ENCODE peak calls at places on chromosomes 2 and 18, in seven cellular contexts. One of them, this sample, is unnamed.

GRCh38 chr2:237509151-237509550 is 22.1 kb downstream of the MLPH start:
- DNase-seq in left ventricle myocardium superior: no peak
- DNase-seq in activated T-cell treated with anti-CD3 and anti-CD28 coated beads, Interleukin-2, amount 50 U/mL, for 1 hour: no peak
- DNase-seq in HTR-8/SVneo: no peak
- DNase-seq in G401: no peak
- DNase-seq in cerebellar cortex: no peak
- DNase-seq in T follicular helper cell: no peak
- DNase-seq in this sample: no peak

GRCh38 chr2:43269706-43270105 is 43.3 kb upstream of the ZFP36L2 start:
- DNase-seq in HTR-8/SVneo: no peak
- DNase-seq in T follicular helper cell: no peak
- DNase-seq in G401: peak
- DNase-seq in cerebellar cortex: peak
- DNase-seq in activated T-cell treated with anti-CD3 and anti-CD28 coated beads, Interleukin-2, amount 50 U/mL, for 1 hour: no peak
- DNase-seq in left ventricle myocardium superior: peak
- DNase-seq in this sample: no peak

GRCh38 chr2:54549912-54550518 is 93.9 kb downstream of the SPTBN1 start:
- DNase-seq in HTR-8/SVneo: no peak
- DNase-seq in activated T-cell treated with anti-CD3 and anti-CD28 coated beads, Interleukin-2, amount 50 U/mL, for 1 hour: no peak
- DNase-seq in G401: peak
- DNase-seq in cerebellar cortex: peak
- DNase-seq in T follicular helper cell: no peak
- DNase-seq in left ventricle myocardium superior: peak
- DNase-seq in this sample: no peak

GRCh38 chr2:184599875-184600227 is 1.5 kb downstream of the ZNF804A start:
- DNase-seq in activated T-cell treated with anti-CD3 and anti-CD28 coated beads, Interleukin-2, amount 50 U/mL, for 1 hour: no peak
- DNase-seq in cerebellar cortex: no peak
- DNase-seq in T follicular helper cell: no peak
- DNase-seq in G401: no peak
- DNase-seq in HTR-8/SVneo: no peak
- DNase-seq in left ventricle myocardium superior: no peak
- DNase-seq in this sample: no peak

GRCh38 chr2:48144777-48145176 is 238.5 kb upstream of the FBXO11 start:
- DNase-seq in T follicular helper cell: no peak
- DNase-seq in G401: no peak
- DNase-seq in left ventricle myocardium superior: no peak
- DNase-seq in cerebellar cortex: no peak
- DNase-seq in HTR-8/SVneo: no peak
- DNase-seq in activated T-cell treated with anti-CD3 and anti-CD28 coated beads, Interleukin-2, amount 50 U/mL, for 1 hour: no peak
- DNase-seq in this sample: peak

GRCh38 chr2:96683972-96684820 is 41.6 kb downstream of the FER1L5 start:
- DNase-seq in cerebellar cortex: no peak
- DNase-seq in T follicular helper cell: no peak
- DNase-seq in activated T-cell treated with anti-CD3 and anti-CD28 coated beads, Interleukin-2, amount 50 U/mL, for 1 hour: no peak
- DNase-seq in HTR-8/SVneo: no peak
- DNase-seq in left ventricle myocardium superior: no peak
- DNase-seq in G401: no peak
- DNase-seq in this sample: no peak

GRCh38 chr2:238591732-238592131 is 165.0 kb downstream of the ASB1 start:
- DNase-seq in T follicular helper cell: no peak
- DNase-seq in left ventricle myocardium superior: no peak
- DNase-seq in cerebellar cortex: no peak
- DNase-seq in activated T-cell treated with anti-CD3 and anti-CD28 coated beads, Interleukin-2, amount 50 U/mL, for 1 hour: no peak
- DNase-seq in G401: no peak
- DNase-seq in HTR-8/SVneo: no peak
- DNase-seq in this sample: no peak

GRCh38 chr2:3021720-3022119 is 355.9 kb downstream of the EIPR1 start:
- DNase-seq in cerebellar cortex: no peak
- DNase-seq in activated T-cell treated with anti-CD3 and anti-CD28 coated beads, Interleukin-2, amount 50 U/mL, for 1 hour: no peak
- DNase-seq in G401: no peak
- DNase-seq in T follicular helper cell: no peak
- DNase-seq in left ventricle myocardium superior: no peak
- DNase-seq in HTR-8/SVneo: no peak
- DNase-seq in this sample: no peak

GRCh38 chr2:10078704-10079191 is 1.5 kb downstream of the CYS1 start:
- DNase-seq in activated T-cell treated with anti-CD3 and anti-CD28 coated beads, Interleukin-2, amount 50 U/mL, for 1 hour: no peak
- DNase-seq in G401: peak
- DNase-seq in cerebellar cortex: peak
- DNase-seq in HTR-8/SVneo: no peak
- DNase-seq in left ventricle myocardium superior: no peak
- DNase-seq in T follicular helper cell: no peak
- DNase-seq in this sample: no peak

GRCh38 chr18:58161659-58162058 is 117.6 kb downstream of the NEDD4L start:
- DNase-seq in T follicular helper cell: no peak
- DNase-seq in left ventricle myocardium superior: no peak
- DNase-seq in G401: no peak
- DNase-seq in cerebellar cortex: peak
- DNase-seq in HTR-8/SVneo: peak
- DNase-seq in activated T-cell treated with anti-CD3 and anti-CD28 coated beads, Interleukin-2, amount 50 U/mL, for 1 hour: no peak
- DNase-seq in this sample: peak

GRCh38 chr2:235813398-235813797 is 319.6 kb downstream of the AGAP1 start:
- DNase-seq in T follicular helper cell: no peak
- DNase-seq in cerebellar cortex: no peak
- DNase-seq in G401: no peak
- DNase-seq in activated T-cell treated with anti-CD3 and anti-CD28 coated beads, Interleukin-2, amount 50 U/mL, for 1 hour: no peak
- DNase-seq in left ventricle myocardium superior: no peak
- DNase-seq in HTR-8/SVneo: no peak
- DNase-seq in this sample: no peak

GRCh38 chr18:25233582-25234362 is 118.2 kb downstream of the ZNF521 start:
- DNase-seq in left ventricle myocardium superior: no peak
- DNase-seq in cerebellar cortex: no peak
- DNase-seq in G401: peak
- DNase-seq in T follicular helper cell: no peak
- DNase-seq in activated T-cell treated with anti-CD3 and anti-CD28 coated beads, Interleukin-2, amount 50 U/mL, for 1 hour: no peak
- DNase-seq in HTR-8/SVneo: no peak
- DNase-seq in this sample: no peak

GRCh38 chr2:95331606-95332005 is 34.5 kb downstream of the KCNIP3 start:
- DNase-seq in G401: no peak
- DNase-seq in cerebellar cortex: no peak
- DNase-seq in left ventricle myocardium superior: peak
- DNase-seq in HTR-8/SVneo: no peak
- DNase-seq in activated T-cell treated with anti-CD3 and anti-CD28 coated beads, Interleukin-2, amount 50 U/mL, for 1 hour: no peak
- DNase-seq in T follicular helper cell: no peak
- DNase-seq in this sample: no peak

GRCh38 chr2:177543007-177543760 is 150.6 kb downstream of the AGPS start:
- DNase-seq in left ventricle myocardium superior: no peak
- DNase-seq in G401: no peak
- DNase-seq in activated T-cell treated with anti-CD3 and anti-CD28 coated beads, Interleukin-2, amount 50 U/mL, for 1 hour: no peak
- DNase-seq in cerebellar cortex: no peak
- DNase-seq in HTR-8/SVneo: no peak
- DNase-seq in T follicular helper cell: no peak
- DNase-seq in this sample: peak

GRCh38 chr2:176582183-176582582 is 312.9 kb downstream of the MTX2 start:
- DNase-seq in G401: no peak
- DNase-seq in T follicular helper cell: no peak
- DNase-seq in cerebellar cortex: no peak
- DNase-seq in left ventricle myocardium superior: no peak
- DNase-seq in activated T-cell treated with anti-CD3 and anti-CD28 coated beads, Interleukin-2, amount 50 U/mL, for 1 hour: no peak
- DNase-seq in HTR-8/SVneo: no peak
- DNase-seq in this sample: no peak

GRCh38 chr2:25494626-25495025 is 152.9 kb upstream of the DNMT3A start:
- DNase-seq in G401: no peak
- DNase-seq in cerebellar cortex: no peak
- DNase-seq in left ventricle myocardium superior: no peak
- DNase-seq in HTR-8/SVneo: no peak
- DNase-seq in activated T-cell treated with anti-CD3 and anti-CD28 coated beads, Interleukin-2, amount 50 U/mL, for 1 hour: no peak
- DNase-seq in T follicular helper cell: no peak
- DNase-seq in this sample: no peak

GRCh38 chr2:135030826-135031225 is 16.4 kb downstream of the MAP3K19 start:
- DNase-seq in cerebellar cortex: no peak
- DNase-seq in T follicular helper cell: no peak
- DNase-seq in activated T-cell treated with anti-CD3 and anti-CD28 coated beads, Interleukin-2, amount 50 U/mL, for 1 hour: no peak
- DNase-seq in G401: no peak
- DNase-seq in HTR-8/SVneo: peak
- DNase-seq in left ventricle myocardium superior: no peak
- DNase-seq in this sample: peak

GRCh38 chr18:12783524-12783923 is 80.7 kb downstream of the PSMG2 start:
- DNase-seq in G401: no peak
- DNase-seq in T follicular helper cell: no peak
- DNase-seq in activated T-cell treated with anti-CD3 and anti-CD28 coated beads, Interleukin-2, amount 50 U/mL, for 1 hour: no peak
- DNase-seq in HTR-8/SVneo: no peak
- DNase-seq in cerebellar cortex: no peak
- DNase-seq in left ventricle myocardium superior: no peak
- DNase-seq in this sample: no peak

GRCh38 chr2:174546519-174547506 is 50.8 kb downstream of the WIPF1 start:
- DNase-seq in activated T-cell treated with anti-CD3 and anti-CD28 coated beads, Interleukin-2, amount 50 U/mL, for 1 hour: no peak
- DNase-seq in left ventricle myocardium superior: no peak
- DNase-seq in HTR-8/SVneo: peak
- DNase-seq in G401: peak
- DNase-seq in cerebellar cortex: peak
- DNase-seq in T follicular helper cell: peak
- DNase-seq in this sample: peak

GRCh38 chr2:97761192-97761591 is 47.8 kb downstream of the ZAP70 start:
- DNase-seq in HTR-8/SVneo: no peak
- DNase-seq in G401: no peak
- DNase-seq in cerebellar cortex: no peak
- DNase-seq in activated T-cell treated with anti-CD3 and anti-CD28 coated beads, Interleukin-2, amount 50 U/mL, for 1 hour: peak
- DNase-seq in left ventricle myocardium superior: no peak
- DNase-seq in T follicular helper cell: no peak
- DNase-seq in this sample: no peak

GRCh38 chr18:67766930-67767329 is 250.4 kb upstream of the DSEL start:
- DNase-seq in HTR-8/SVneo: peak
- DNase-seq in cerebellar cortex: no peak
- DNase-seq in activated T-cell treated with anti-CD3 and anti-CD28 coated beads, Interleukin-2, amount 50 U/mL, for 1 hour: no peak
- DNase-seq in G401: no peak
- DNase-seq in left ventricle myocardium superior: no peak
- DNase-seq in T follicular helper cell: no peak
- DNase-seq in this sample: peak

GRCh38 chr2:136025057-136025973 is 39.9 kb upstream of the DARS1 start:
- DNase-seq in T follicular helper cell: no peak
- DNase-seq in cerebellar cortex: peak
- DNase-seq in activated T-cell treated with anti-CD3 and anti-CD28 coated beads, Interleukin-2, amount 50 U/mL, for 1 hour: peak
- DNase-seq in G401: peak
- DNase-seq in left ventricle myocardium superior: peak
- DNase-seq in HTR-8/SVneo: peak
- DNase-seq in this sample: no peak

GRCh38 chr2:177284531-177284930 is 20.0 kb upstream of the NFE2L2 start:
- DNase-seq in T follicular helper cell: no peak
- DNase-seq in G401: no peak
- DNase-seq in HTR-8/SVneo: no peak
- DNase-seq in left ventricle myocardium superior: no peak
- DNase-seq in cerebellar cortex: no peak
- DNase-seq in activated T-cell treated with anti-CD3 and anti-CD28 coated beads, Interleukin-2, amount 50 U/mL, for 1 hour: no peak
- DNase-seq in this sample: no peak

GRCh38 chr2:10170256-10170655 is 47.7 kb downstream of the RRM2 start:
- DNase-seq in T follicular helper cell: no peak
- DNase-seq in HTR-8/SVneo: peak
- DNase-seq in cerebellar cortex: no peak
- DNase-seq in activated T-cell treated with anti-CD3 and anti-CD28 coated beads, Interleukin-2, amount 50 U/mL, for 1 hour: no peak
- DNase-seq in G401: no peak
- DNase-seq in left ventricle myocardium superior: no peak
- DNase-seq in this sample: no peak

GRCh38 chr2:27265536-27265870 is 2.7 kb upstream of the SLC30A3 start:
- DNase-seq in cerebellar cortex: no peak
- DNase-seq in T follicular helper cell: no peak
- DNase-seq in activated T-cell treated with anti-CD3 and anti-CD28 coated beads, Interleukin-2, amount 50 U/mL, for 1 hour: no peak
- DNase-seq in left ventricle myocardium superior: no peak
- DNase-seq in G401: no peak
- DNase-seq in HTR-8/SVneo: no peak
- DNase-seq in this sample: no peak

GRCh38 chr18:64692826-64693225 is 543.9 kb upstream of the LINC00305 start:
- DNase-seq in cerebellar cortex: no peak
- DNase-seq in left ventricle myocardium superior: no peak
- DNase-seq in G401: no peak
- DNase-seq in activated T-cell treated with anti-CD3 and anti-CD28 coated beads, Interleukin-2, amount 50 U/mL, for 1 hour: no peak
- DNase-seq in HTR-8/SVneo: no peak
- DNase-seq in T follicular helper cell: no peak
- DNase-seq in this sample: no peak

GRCh38 chr2:154125900-154126299 is 254.2 kb downstream of the GALNT13 start:
- DNase-seq in G401: no peak
- DNase-seq in left ventricle myocardium superior: no peak
- DNase-seq in activated T-cell treated with anti-CD3 and anti-CD28 coated beads, Interleukin-2, amount 50 U/mL, for 1 hour: no peak
- DNase-seq in T follicular helper cell: no peak
- DNase-seq in HTR-8/SVneo: no peak
- DNase-seq in cerebellar cortex: no peak
- DNase-seq in this sample: peak

GRCh38 chr2:237128026-237128703 is 42.5 kb downstream of the COPS8 start:
- DNase-seq in T follicular helper cell: no peak
- DNase-seq in cerebellar cortex: no peak
- DNase-seq in left ventricle myocardium superior: peak
- DNase-seq in activated T-cell treated with anti-CD3 and anti-CD28 coated beads, Interleukin-2, amount 50 U/mL, for 1 hour: no peak
- DNase-seq in HTR-8/SVneo: peak
- DNase-seq in G401: no peak
- DNase-seq in this sample: peak

GRCh38 chr18:76464281-76465259 is 30.5 kb downstream of the ZNF516 start:
- DNase-seq in G401: no peak
- DNase-seq in left ventricle myocardium superior: no peak
- DNase-seq in T follicular helper cell: no peak
- DNase-seq in activated T-cell treated with anti-CD3 and anti-CD28 coated beads, Interleukin-2, amount 50 U/mL, for 1 hour: no peak
- DNase-seq in cerebellar cortex: no peak
- DNase-seq in HTR-8/SVneo: no peak
- DNase-seq in this sample: no peak